ENCODE peak calls at places on chromosomes 1 and 21, in five cellular contexts. B is HCT116, N is PC-9, Y is ascending aorta, Q is K562. H is an unnamed sample. For H3K4me1, the result is how much of the 10 kb centered on the place peaks cover.

GRCh38 chr1:41486053-41486891 is 1.8 kb upstream of the EDN2 start:
- DNase-seq in B (no peak), N (no peak), Y (no peak), Q (no peak), H (peak)

GRCh38 chr1:72636636-72637035 is 354.3 kb upstream of the NEGR1 start:
- DNase-seq in B (no peak), N (no peak), Y (no peak), Q (no peak), H (no peak)

GRCh38 chr1:78676347-78676982 is 26.8 kb downstream of the IFI44 start:
- DNase-seq in B (peak), N (no peak), Y (no peak), Q (peak), H (peak)

GRCh38 chr1:12144969-12145368 is 21.8 kb upstream of the TNFRSF1B start:
- DNase-seq in B (no peak), N (no peak), Y (no peak), Q (no peak), H (no peak)

GRCh38 chr1:28127617-28128257 is 39.3 kb upstream of the EYA3 start:
- DNase-seq in B (no peak), N (no peak), Y (no peak), Q (no peak), H (no peak)

GRCh38 chr1:16152521-16153087 is 3.3 kb downstream of the EPHA2 start:
- DNase-seq in B (no peak), N (peak), Y (no peak), Q (no peak), H (no peak)

GRCh38 chr1:174740248-174740990 is 259.3 kb upstream of the CACYBP start:
- DNase-seq in B (no peak), N (peak), Y (no peak), Q (no peak), H (no peak)

GRCh38 chr21:33543505-33544129 is 779 bp downstream of the SON start:
- DNase-seq in B (no peak), N (no peak), Y (no peak), Q (no peak), H (peak)

GRCh38 chr1:7454895-7455784 is 316.0 kb upstream of the VAMP3 start:
- DNase-seq in B (no peak), N (no peak), Y (no peak), Q (no peak), H (no peak)

GRCh38 chr1:226061793-226062557 is 541 bp upstream of the H3-3A start:
- DNase-seq in B (no peak), N (peak), Y (peak), Q (peak), H (peak)

GRCh38 chr21:38669186-38669585 is 136.5 kb upstream of the ETS2 start:
- DNase-seq in B (no peak), N (no peak), Y (no peak), Q (peak), H (no peak)

GRCh38 chr1:3000671-3001470 is 20.4 kb upstream of the ACTRT2 start:
- DNase-seq in B (no peak), N (no peak), Y (no peak), Q (no peak), H (no peak)

GRCh38 chr1:118143828-118144227 is 41.2 kb downstream of the SPAG17 start:
- DNase-seq in B (no peak), N (no peak), Y (no peak), Q (no peak), H (no peak)

GRCh38 chr21:45923146-45923545 is 58.4 kb upstream of the COL6A1 start:
- DNase-seq in B (peak), N (no peak), Y (no peak), Q (peak), H (peak)

GRCh38 chr1:160954158-160955104 is at the start of gene ITLN2:
- DNase-seq in B (peak), N (peak), Y (no peak), Q (peak), H (peak)

GRCh38 chr1:21775985-21776562 is 6.9 kb downstream of the USP48 start:
- DNase-seq in B (no peak), N (peak), Y (no peak), Q (no peak), H (no peak)

GRCh38 chr1:38128926-38129453 is 82.4 kb upstream of the POU3F1 start:
- DNase-seq in B (no peak), N (no peak), Y (no peak), Q (no peak), H (no peak)

GRCh38 chr1:210143465-210144062 is 89.0 kb upstream of the SERTAD4 start:
- DNase-seq in B (peak), N (peak), Y (no peak), Q (peak), H (peak)

GRCh38 chr1:185670187-185670627 is 64.0 kb upstream of the HMCN1 start:
- DNase-seq in B (no peak), N (no peak), Y (no peak), Q (no peak), H (peak)

GRCh38 chr1:212545941-212546638 is 62.5 kb upstream of the ATF3 start:
- DNase-seq in B (no peak), N (no peak), Y (no peak), Q (no peak), H (peak)

GRCh38 chr1:243731301-243731891 is 118.6 kb downstream of the AKT3 start:
- DNase-seq in B (no peak), N (no peak), Y (no peak), Q (no peak), H (peak)

GRCh38 chr1:180933141-180933540 is 20.4 kb downstream of the KIAA1614 start:
- DNase-seq in B (no peak), N (no peak), Y (no peak), Q (peak), H (no peak)

GRCh38 chr1:98919211-98919610 is 85.5 kb downstream of the PLPPR5 start:
- DNase-seq in B (no peak), N (no peak), Y (no peak), Q (no peak), H (no peak)

GRCh38 chr1:28812669-28813468 is 899 bp downstream of the OPRD1 start:
- DNase-seq in B (no peak), N (no peak), Y (no peak), Q (no peak), H (no peak)

GRCh38 chr21:29145837-29146453 is 15.5 kb downstream of the MAP3K7CL start:
- DNase-seq in B (no peak), N (no peak), Y (no peak), Q (no peak), H (no peak)

GRCh38 chr21:29146726-29147125 is 16.3 kb downstream of the MAP3K7CL start:
- DNase-seq in B (no peak), N (no peak), Y (no peak), Q (no peak), H (no peak)

GRCh38 chr21:29148535-29148934 is 18.1 kb downstream of the MAP3K7CL start:
- DNase-seq in B (no peak), N (no peak), Y (no peak), Q (no peak), H (no peak)

GRCh38 chr21:29144736-29145353 is 14.4 kb downstream of the MAP3K7CL start:
- DNase-seq in B (no peak), N (no peak), Y (no peak), Q (no peak), H (no peak)

GRCh38 chr21:29145354-29145782 is 14.9 kb downstream of the MAP3K7CL start:
- DNase-seq in B (no peak), N (peak), Y (no peak), Q (no peak), H (no peak)
- H3K4me1 ChIP-seq in B (under half), N (under half), Y (under half), Q (under half), H (under half)

GRCh38 chr1:235293322-235293942 is 34.5 kb downstream of the ARID4B start:
- DNase-seq in B (no peak), N (no peak), Y (no peak), Q (no peak), H (no peak)
- H3K4me1 ChIP-seq in B (under half), N (under half), Y (under half), Q (under half), H (under half)

DNA sequence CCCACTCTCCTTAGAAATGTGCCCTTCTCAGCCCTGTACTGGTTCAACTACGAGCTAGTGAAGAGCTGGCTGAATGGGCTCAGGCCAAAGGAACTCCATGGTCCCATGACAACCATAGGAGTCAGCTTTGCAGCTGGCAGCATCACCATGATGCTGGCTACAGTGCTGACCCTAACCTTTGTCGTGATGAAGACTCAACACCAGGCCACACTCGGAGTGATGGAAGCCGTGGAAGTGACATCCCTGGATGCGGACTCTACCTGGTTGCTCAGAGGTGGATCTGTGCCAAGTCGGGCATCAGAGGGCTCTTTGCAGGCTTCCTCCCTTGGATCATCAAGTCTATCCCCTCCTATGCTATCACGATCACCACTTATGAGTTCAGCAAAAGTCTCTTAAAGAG is 11.6 kb downstream of the KDM5B start:
- DNase-seq in B (no peak), N (no peak), Y (no peak), Q (no peak), H (no peak)
- H3K4me1 ChIP-seq in B (under half), N (under half), Y (under half), Q (under half), H (under half)

GRCh38 chr1:204987689-204988088 is 55.3 kb upstream of the CNTN2 start:
- DNase-seq in B (no peak), N (no peak), Y (no peak), Q (no peak), H (no peak)
- H3K4me1 ChIP-seq in B (under half), N (under half), Y (under half), Q (under half), H (under half)

GRCh38 chr1:204257446-204257845 is 43.7 kb upstream of the GOLT1A start:
- DNase-seq in B (no peak), N (no peak), Y (no peak), Q (no peak), H (no peak)

GRCh38 chr1:204259782-204260181 is 46.0 kb upstream of the GOLT1A start:
- DNase-seq in B (no peak), N (no peak), Y (no peak), Q (no peak), H (no peak)

GRCh38 chr1:204258213-204259115 is 44.7 kb upstream of the GOLT1A start:
- DNase-seq in B (peak), N (no peak), Y (no peak), Q (peak), H (peak)

GRCh38 chr1:204260601-204261197 is 46.9 kb upstream of the GOLT1A start:
- DNase-seq in B (no peak), N (no peak), Y (no peak), Q (no peak), H (no peak)

GRCh38 chr1:204259196-204259595 is 45.4 kb upstream of the GOLT1A start:
- DNase-seq in B (no peak), N (no peak), Y (no peak), Q (no peak), H (no peak)
- H3K4me1 ChIP-seq in B (under half), N (under half), Y (under half), Q (under half), H (under half)

GRCh38 chr1:102863704-102864103 is 244.6 kb downstream of the COL11A1 start:
- DNase-seq in B (no peak), N (no peak), Y (no peak), Q (no peak), H (peak)

GRCh38 chr1:102858695-102859094 is 249.6 kb downstream of the COL11A1 start:
- DNase-seq in B (no peak), N (no peak), Y (no peak), Q (no peak), H (no peak)

GRCh38 chr1:102861247-102861646 is 247.1 kb downstream of the COL11A1 start:
- DNase-seq in B (no peak), N (no peak), Y (no peak), Q (no peak), H (no peak)
- H3K4me1 ChIP-seq in B (under half), N (under half), Y (under half), Q (under half), H (under half)

GRCh38 chr1:155977607-155978324 is 581 bp downstream of the ARHGEF2 start:
- DNase-seq in B (no peak), N (no peak), Y (no peak), Q (peak), H (no peak)

GRCh38 chr1:155978973-155979429 is 654 bp upstream of the ARHGEF2 start:
- DNase-seq in B (no peak), N (no peak), Y (no peak), Q (peak), H (no peak)

GRCh38 chr1:155981266-155982088 is 3.1 kb upstream of the ARHGEF2 start:
- DNase-seq in B (no peak), N (peak), Y (no peak), Q (no peak), H (no peak)

GRCh38 chr1:155978325-155978972 is at the start of gene ARHGEF2:
- DNase-seq in B (no peak), N (peak), Y (peak), Q (peak), H (peak)

DNA sequence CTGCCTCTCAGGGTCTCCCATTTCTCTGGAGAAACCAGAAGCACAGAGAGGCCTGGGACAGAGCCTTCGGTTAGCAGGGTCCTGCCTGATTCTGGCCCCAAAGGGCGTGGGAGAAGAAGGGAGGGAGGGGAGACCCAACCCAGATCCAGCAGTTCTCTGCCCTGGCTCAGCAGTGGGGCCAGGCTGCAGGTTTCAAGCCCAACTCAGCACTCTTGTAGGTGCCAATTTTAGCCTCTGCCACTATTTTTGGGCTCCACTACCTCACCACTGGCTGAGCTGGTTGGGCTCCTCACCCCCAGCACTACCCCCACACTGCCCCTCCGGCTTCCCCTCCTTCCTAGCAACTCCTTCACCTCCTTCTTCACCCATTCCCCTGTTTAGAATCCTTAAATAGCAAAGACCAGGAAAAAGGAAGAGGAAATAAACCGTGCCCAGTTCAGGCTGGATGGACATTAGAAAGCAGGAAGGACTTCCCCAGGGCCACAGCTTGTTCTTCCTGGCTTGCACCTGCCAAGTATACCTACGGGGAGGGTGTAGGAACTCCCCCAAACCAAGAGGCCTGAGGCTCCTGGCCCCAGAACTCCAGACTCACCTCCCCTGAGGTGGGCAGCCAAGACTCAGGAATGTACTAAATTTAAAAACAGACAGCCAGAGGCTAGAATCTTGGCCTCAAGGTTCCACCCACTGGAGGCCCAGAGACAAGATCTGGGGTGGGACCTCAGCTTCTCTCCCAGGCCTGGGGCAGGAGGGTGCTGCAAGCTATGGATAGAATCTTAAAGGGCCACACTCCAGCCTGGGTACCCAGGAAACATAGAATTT is 1.4 kb upstream of the ARHGEF2 start:
- DNase-seq in B (no peak), N (peak), Y (peak), Q (peak), H (no peak)
- H3K4me1 ChIP-seq in B (half or more), N (half or more), Y (half or more), Q (half or more), H (under half)

DNA sequence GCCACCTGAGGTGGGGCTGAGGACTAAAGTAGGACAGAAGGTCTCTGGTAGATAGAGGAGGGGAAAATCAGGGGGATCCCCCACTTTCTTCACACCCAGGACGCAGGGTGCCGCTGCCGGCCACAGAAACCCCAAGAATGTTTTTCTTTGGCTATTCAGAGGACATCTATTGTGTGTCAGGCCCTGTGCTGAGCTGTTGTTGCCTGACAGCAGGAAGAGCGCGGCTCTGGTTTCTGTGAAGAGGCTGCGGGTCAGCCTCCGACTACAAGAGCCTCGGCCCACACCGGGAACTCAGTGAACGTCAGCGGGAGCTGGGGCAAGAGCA is 407 bp upstream of the PIGV start:
- DNase-seq in B (no peak), N (peak), Y (no peak), Q (peak), H (peak)
- H3K4me1 ChIP-seq in B (half or more), N (half or more), Y (under half), Q (half or more), H (under half)

GRCh38 chr1:6105218-6105679 is 59.6 kb downstream of the KCNAB2 start:
- DNase-seq in B (no peak), N (peak), Y (no peak), Q (no peak), H (no peak)

GRCh38 chr1:6103111-6103853 is 57.6 kb downstream of the KCNAB2 start:
- DNase-seq in B (no peak), N (no peak), Y (no peak), Q (no peak), H (no peak)

GRCh38 chr1:6103854-6104530 is 58.3 kb downstream of the KCNAB2 start:
- DNase-seq in B (no peak), N (no peak), Y (no peak), Q (no peak), H (no peak)

GRCh38 chr1:6105763-6106162 is 60.1 kb downstream of the KCNAB2 start:
- DNase-seq in B (no peak), N (no peak), Y (no peak), Q (peak), H (no peak)

DNA sequence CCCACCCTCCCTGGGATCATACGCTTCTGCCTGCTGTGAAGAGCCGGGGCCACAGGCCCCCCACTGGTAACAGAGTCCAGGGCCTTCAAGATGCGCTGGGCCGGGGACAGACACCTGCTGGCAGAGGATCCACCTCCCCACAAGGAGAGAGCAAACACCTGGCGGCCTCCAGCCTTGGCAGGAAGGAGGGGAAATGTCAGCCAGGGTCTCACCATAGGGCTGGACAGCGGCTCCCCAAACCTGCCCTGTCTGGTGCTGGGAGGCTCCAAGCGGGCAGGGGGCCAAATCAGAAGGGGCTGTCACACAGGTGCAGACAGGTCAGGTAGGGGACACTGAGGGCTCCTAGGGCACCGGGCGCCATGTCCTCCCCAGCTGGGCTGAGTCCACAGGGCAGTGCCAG is 58.9 kb downstream of the KCNAB2 start:
- DNase-seq in B (no peak), N (no peak), Y (no peak), Q (no peak), H (no peak)
- H3K4me1 ChIP-seq in B (under half), N (under half), Y (under half), Q (under half), H (under half)

GRCh38 chr1:54278941-54279422 is 79.0 kb downstream of the MRPL37 start:
- DNase-seq in B (no peak), N (no peak), Y (no peak), Q (no peak), H (no peak)

GRCh38 chr1:54279457-54279856 is 79.5 kb downstream of the MRPL37 start:
- DNase-seq in B (no peak), N (no peak), Y (no peak), Q (no peak), H (no peak)

GRCh38 chr1:54283214-54283996 is 83.4 kb downstream of the MRPL37 start:
- DNase-seq in B (no peak), N (no peak), Y (no peak), Q (peak), H (no peak)

GRCh38 chr1:54282101-54282847 is 82.3 kb downstream of the MRPL37 start:
- DNase-seq in B (no peak), N (no peak), Y (no peak), Q (no peak), H (no peak)

GRCh38 chr1:54280652-54281051 is 80.7 kb downstream of the MRPL37 start:
- DNase-seq in B (no peak), N (no peak), Y (no peak), Q (no peak), H (no peak)
- H3K4me1 ChIP-seq in B (under half), N (under half), Y (half or more), Q (under half), H (under half)